ENCODE peak calls at places on chromosome 14, in nine cellular contexts. One of them, this sample, is unnamed.

GRCh38 chr14:50452979-50453705 is 56.5 kb upstream of the CDKL1 start:
- DNase-seq in heart right ventricle: no peak
- DNase-seq in left lung: no peak
- DNase-seq in A549: no peak
- DNase-seq in transverse colon: no peak
- DNase-seq in endodermal cell: no peak
- DNase-seq in AG04450: peak; percentile 59
- DNase-seq in ovary: no peak
- DNase-seq in uterus: no peak
- DNase-seq in this sample: no peak

GRCh38 chr14:38255673-38256357 is at the start of gene CLEC14A:
- DNase-seq in AG04450: no peak
- DNase-seq in endodermal cell: peak; percentile 84
- DNase-seq in uterus: peak; percentile 40
- DNase-seq in A549: no peak
- DNase-seq in heart right ventricle: peak; percentile 86
- DNase-seq in ovary: peak; percentile 31
- DNase-seq in transverse colon: no peak
- DNase-seq in left lung: peak; percentile 36
- DNase-seq in this sample: no peak

GRCh38 chr14:102215522-102216250 is 76.0 kb downstream of the WDR20 start:
- DNase-seq in uterus: no peak
- DNase-seq in heart right ventricle: peak; percentile 44
- DNase-seq in transverse colon: no peak
- DNase-seq in A549: no peak
- DNase-seq in AG04450: no peak
- DNase-seq in endodermal cell: no peak
- DNase-seq in ovary: no peak
- DNase-seq in left lung: no peak
- DNase-seq in this sample: no peak

GRCh38 chr14:101559624-101560533 is 1.4 kb upstream of the DIO3 start:
- DNase-seq in endodermal cell: peak; percentile 81
- DNase-seq in ovary: peak; percentile 75
- DNase-seq in left lung: no peak
- DNase-seq in heart right ventricle: peak; percentile 33
- DNase-seq in AG04450: no peak
- DNase-seq in transverse colon: peak; percentile 48
- DNase-seq in A549: no peak
- DNase-seq in uterus: peak; percentile 70
- DNase-seq in this sample: no peak

GRCh38 chr14:102121567-102121966 is 18.1 kb upstream of the WDR20 start:
- DNase-seq in heart right ventricle: no peak
- DNase-seq in endodermal cell: no peak
- DNase-seq in uterus: no peak
- DNase-seq in left lung: no peak
- DNase-seq in A549: no peak
- DNase-seq in transverse colon: no peak
- DNase-seq in AG04450: no peak
- DNase-seq in ovary: no peak
- DNase-seq in this sample: no peak

GRCh38 chr14:89165810-89166209 is 251.2 kb downstream of the FOXN3 start:
- DNase-seq in AG04450: no peak
- DNase-seq in uterus: no peak
- DNase-seq in heart right ventricle: no peak
- DNase-seq in ovary: no peak
- DNase-seq in A549: no peak
- DNase-seq in endodermal cell: no peak
- DNase-seq in transverse colon: no peak
- DNase-seq in left lung: no peak
- DNase-seq in this sample: no peak

GRCh38 chr14:84087986-84088531 is 1441.9 kb upstream of the FLRT2 start:
- DNase-seq in AG04450: peak; percentile 51
- DNase-seq in uterus: no peak
- DNase-seq in left lung: no peak
- DNase-seq in A549: no peak
- DNase-seq in heart right ventricle: no peak
- DNase-seq in ovary: no peak
- DNase-seq in transverse colon: no peak
- DNase-seq in endodermal cell: no peak
- DNase-seq in this sample: no peak

GRCh38 chr14:78530078-78530477 is 359.9 kb downstream of the NRXN3 start:
- DNase-seq in endodermal cell: peak; percentile 89
- DNase-seq in ovary: no peak
- DNase-seq in transverse colon: no peak
- DNase-seq in heart right ventricle: no peak
- DNase-seq in left lung: no peak
- DNase-seq in A549: no peak
- DNase-seq in AG04450: no peak
- DNase-seq in uterus: no peak
- DNase-seq in this sample: no peak

GRCh38 chr14:75577724-75578098 is 709 bp upstream of the FLVCR2 start:
- DNase-seq in AG04450: peak; percentile 55
- DNase-seq in transverse colon: peak; percentile 90
- DNase-seq in ovary: peak; percentile 85
- DNase-seq in left lung: peak; percentile 90
- DNase-seq in endodermal cell: peak; percentile 96
- DNase-seq in heart right ventricle: peak; percentile 81
- DNase-seq in uterus: peak; percentile 81
- DNase-seq in A549: peak; percentile 90
- DNase-seq in this sample: peak; percentile 49

GRCh38 chr14:70856851-70857498 is 47.7 kb upstream of the MAP3K9 start:
- DNase-seq in uterus: no peak
- DNase-seq in A549: no peak
- DNase-seq in endodermal cell: peak; percentile 3
- DNase-seq in left lung: no peak
- DNase-seq in AG04450: peak; percentile 77
- DNase-seq in heart right ventricle: no peak
- DNase-seq in transverse colon: no peak
- DNase-seq in ovary: no peak
- DNase-seq in this sample: no peak

GRCh38 chr14:78154827-78155226 is 15.3 kb upstream of the NRXN3 start:
- DNase-seq in transverse colon: no peak
- DNase-seq in left lung: no peak
- DNase-seq in AG04450: no peak
- DNase-seq in ovary: no peak
- DNase-seq in uterus: no peak
- DNase-seq in A549: no peak
- DNase-seq in heart right ventricle: no peak
- DNase-seq in endodermal cell: peak; percentile 84
- DNase-seq in this sample: no peak

GRCh38 chr14:97120204-97121120 is 323.3 kb downstream of the VRK1 start:
- DNase-seq in left lung: no peak
- DNase-seq in ovary: no peak
- DNase-seq in transverse colon: no peak
- DNase-seq in endodermal cell: no peak
- DNase-seq in heart right ventricle: no peak
- DNase-seq in uterus: no peak
- DNase-seq in AG04450: no peak
- DNase-seq in A549: no peak
- DNase-seq in this sample: no peak

DNA sequence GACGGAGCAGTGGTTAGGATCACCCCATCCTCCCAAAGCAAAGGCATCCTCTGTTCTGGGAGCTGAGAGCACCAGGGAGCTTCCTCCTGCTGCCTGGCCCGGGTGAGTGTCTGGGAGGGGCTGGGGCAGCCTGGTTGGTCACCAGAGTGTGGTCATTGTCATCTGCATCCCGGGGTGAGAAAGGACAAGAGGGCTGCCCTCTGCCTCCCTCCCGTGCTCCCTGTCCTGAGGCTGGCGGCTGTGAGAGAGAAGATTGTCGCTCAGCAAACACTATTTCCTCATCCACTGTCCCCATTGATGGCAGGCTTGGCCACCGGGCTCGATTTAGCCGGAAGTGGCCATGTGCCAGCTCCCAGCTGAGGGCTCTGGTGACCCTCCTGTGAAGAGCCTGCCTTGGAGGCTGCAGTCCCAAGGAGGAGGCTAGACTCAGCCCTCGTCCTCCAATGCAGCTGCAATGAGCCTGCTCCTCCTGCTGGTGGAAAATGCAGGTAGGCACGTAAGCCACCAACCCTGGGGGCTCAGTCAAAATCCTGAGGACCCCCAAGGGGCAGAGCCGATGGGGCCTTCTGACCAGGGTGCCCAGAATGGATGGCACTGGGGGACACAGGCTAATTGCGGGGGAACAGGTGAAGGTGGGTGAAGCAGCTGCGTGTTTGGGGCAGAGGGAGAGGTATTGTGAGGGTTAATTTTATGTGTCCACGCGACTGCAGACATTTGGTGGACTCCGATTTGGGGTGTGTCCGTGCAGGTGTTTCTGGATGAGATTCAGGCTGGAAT is 155.7 kb downstream of the KIF26A start:
- DNase-seq in heart right ventricle: peak; percentile 9
- DNase-seq in ovary: peak; percentile 37
- DNase-seq in endodermal cell: peak; percentile 72
- DNase-seq in AG04450: no peak
- DNase-seq in left lung: peak; percentile 25
- DNase-seq in A549: peak; percentile 23
- DNase-seq in transverse colon: peak; percentile 38
- DNase-seq in uterus: no peak
- DNase-seq in this sample: no peak
- H3K9me3 ChIP-seq in heart right ventricle: no peaks in the 10 kb centered on the region
- H3K9me3 ChIP-seq in ovary: no peaks in the 10 kb centered on the region
- H3K9me3 ChIP-seq in endodermal cell: no peaks in the 10 kb centered on the region
- H3K9me3 ChIP-seq in AG04450: peaks cover 93% of the 10 kb centered on the region
- H3K9me3 ChIP-seq in left lung: no peaks in the 10 kb centered on the region
- H3K9me3 ChIP-seq in A549: no peaks in the 10 kb centered on the region
- H3K9me3 ChIP-seq in transverse colon: no peaks in the 10 kb centered on the region
- H3K9me3 ChIP-seq in uterus: no peaks in the 10 kb centered on the region
- H3K9me3 ChIP-seq in this sample: no peaks in the 10 kb centered on the region

DNA sequence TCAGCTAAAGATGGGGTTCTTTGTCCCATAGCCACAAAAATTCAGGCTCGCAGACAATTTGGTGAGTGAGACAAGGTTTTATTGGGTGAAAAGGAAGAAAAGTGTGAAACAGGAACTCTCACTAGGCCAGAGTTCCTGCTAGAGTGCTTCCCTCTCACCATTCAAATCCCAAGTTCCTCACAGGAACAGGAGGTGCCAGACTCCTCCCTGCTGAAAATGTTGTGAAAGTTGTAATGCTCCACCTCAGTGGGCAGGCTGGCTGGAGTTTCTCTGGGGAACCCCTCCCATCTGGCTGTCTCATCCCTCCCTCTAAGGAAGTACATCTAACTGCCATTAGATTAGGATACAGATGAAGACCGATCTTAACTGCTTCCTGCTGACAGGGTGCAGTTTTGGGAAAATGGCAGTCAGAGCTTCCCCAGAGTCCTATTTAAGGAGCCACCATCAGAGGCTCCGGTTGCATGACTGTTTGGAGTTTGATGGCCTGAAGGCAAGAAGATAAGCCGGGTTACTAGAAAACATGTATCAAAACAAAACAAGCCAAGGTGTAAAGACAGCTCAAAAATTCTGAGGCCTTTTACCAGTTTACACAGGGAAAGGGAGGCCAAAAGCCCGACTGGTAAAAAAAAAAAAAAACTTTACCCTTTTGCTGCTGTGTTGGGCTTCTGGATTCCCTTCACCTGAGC is 127.6 kb downstream of the FSCB start:
- DNase-seq in left lung: no peak
- DNase-seq in A549: no peak
- DNase-seq in heart right ventricle: no peak
- DNase-seq in ovary: no peak
- DNase-seq in AG04450: no peak
- DNase-seq in uterus: no peak
- DNase-seq in transverse colon: no peak
- DNase-seq in endodermal cell: peak; percentile 58
- DNase-seq in this sample: no peak
- H3K9me3 ChIP-seq in left lung: no peaks in the 10 kb centered on the region
- H3K9me3 ChIP-seq in A549: peaks cover 4% of the 10 kb centered on the region
- H3K9me3 ChIP-seq in heart right ventricle: peaks cover 6% of the 10 kb centered on the region
- H3K9me3 ChIP-seq in ovary: no peaks in the 10 kb centered on the region
- H3K9me3 ChIP-seq in AG04450: peaks cover 4% of the 10 kb centered on the region
- H3K9me3 ChIP-seq in uterus: no peaks in the 10 kb centered on the region
- H3K9me3 ChIP-seq in transverse colon: peaks cover 6% of the 10 kb centered on the region
- H3K9me3 ChIP-seq in endodermal cell: peaks cover 84% of the 10 kb centered on the region
- H3K9me3 ChIP-seq in this sample: no peaks in the 10 kb centered on the region

GRCh38 chr14:36462890-36463289 is 57.1 kb downstream of the NKX2-1 start:
- DNase-seq in AG04450: no peak
- DNase-seq in heart right ventricle: no peak
- DNase-seq in transverse colon: no peak
- DNase-seq in A549: no peak
- DNase-seq in endodermal cell: no peak
- DNase-seq in ovary: no peak
- DNase-seq in left lung: no peak
- DNase-seq in uterus: no peak
- DNase-seq in this sample: no peak

GRCh38 chr14:36467332-36467731 is 52.7 kb downstream of the NKX2-1 start:
- DNase-seq in endodermal cell: no peak
- DNase-seq in heart right ventricle: no peak
- DNase-seq in left lung: no peak
- DNase-seq in AG04450: no peak
- DNase-seq in uterus: no peak
- DNase-seq in A549: no peak
- DNase-seq in ovary: no peak
- DNase-seq in transverse colon: no peak
- DNase-seq in this sample: no peak

GRCh38 chr14:36465178-36465577 is 54.9 kb downstream of the NKX2-1 start:
- DNase-seq in transverse colon: no peak
- DNase-seq in left lung: no peak
- DNase-seq in AG04450: no peak
- DNase-seq in A549: no peak
- DNase-seq in endodermal cell: no peak
- DNase-seq in uterus: no peak
- DNase-seq in heart right ventricle: no peak
- DNase-seq in ovary: no peak
- DNase-seq in this sample: no peak
- H3K9me3 ChIP-seq in transverse colon: no peaks in the 10 kb centered on the region
- H3K9me3 ChIP-seq in left lung: no peaks in the 10 kb centered on the region
- H3K9me3 ChIP-seq in AG04450: no peaks in the 10 kb centered on the region
- H3K9me3 ChIP-seq in A549: no peaks in the 10 kb centered on the region
- H3K9me3 ChIP-seq in endodermal cell: no peaks in the 10 kb centered on the region
- H3K9me3 ChIP-seq in uterus: no peaks in the 10 kb centered on the region
- H3K9me3 ChIP-seq in heart right ventricle: no peaks in the 10 kb centered on the region
- H3K9me3 ChIP-seq in ovary: no peaks in the 10 kb centered on the region
- H3K9me3 ChIP-seq in this sample: no peaks in the 10 kb centered on the region

GRCh38 chr14:20093442-20093841 is 17.1 kb upstream of the OR4K17 start:
- DNase-seq in endodermal cell: no peak
- DNase-seq in transverse colon: no peak
- DNase-seq in ovary: no peak
- DNase-seq in AG04450: no peak
- DNase-seq in left lung: no peak
- DNase-seq in heart right ventricle: no peak
- DNase-seq in A549: no peak
- DNase-seq in uterus: no peak
- DNase-seq in this sample: no peak
- H3K9me3 ChIP-seq in endodermal cell: peaks cover 61% of the 10 kb centered on the region
- H3K9me3 ChIP-seq in transverse colon: no peaks in the 10 kb centered on the region
- H3K9me3 ChIP-seq in ovary: no peaks in the 10 kb centered on the region
- H3K9me3 ChIP-seq in AG04450: peaks cover 4% of the 10 kb centered on the region
- H3K9me3 ChIP-seq in left lung: no peaks in the 10 kb centered on the region
- H3K9me3 ChIP-seq in heart right ventricle: no peaks in the 10 kb centered on the region
- H3K9me3 ChIP-seq in A549: no peaks in the 10 kb centered on the region
- H3K9me3 ChIP-seq in uterus: no peaks in the 10 kb centered on the region
- H3K9me3 ChIP-seq in this sample: no peaks in the 10 kb centered on the region

GRCh38 chr14:25909361-25909760 is 688.5 kb downstream of the NOVA1 start:
- DNase-seq in A549: no peak
- DNase-seq in endodermal cell: no peak
- DNase-seq in AG04450: no peak
- DNase-seq in left lung: no peak
- DNase-seq in transverse colon: no peak
- DNase-seq in uterus: no peak
- DNase-seq in ovary: no peak
- DNase-seq in heart right ventricle: no peak
- DNase-seq in this sample: no peak
- H3K9me3 ChIP-seq in A549: no peaks in the 10 kb centered on the region
- H3K9me3 ChIP-seq in endodermal cell: no peaks in the 10 kb centered on the region
- H3K9me3 ChIP-seq in AG04450: peaks cover 8% of the 10 kb centered on the region
- H3K9me3 ChIP-seq in left lung: no peaks in the 10 kb centered on the region
- H3K9me3 ChIP-seq in transverse colon: no peaks in the 10 kb centered on the region
- H3K9me3 ChIP-seq in uterus: no peaks in the 10 kb centered on the region
- H3K9me3 ChIP-seq in ovary: no peaks in the 10 kb centered on the region
- H3K9me3 ChIP-seq in heart right ventricle: no peaks in the 10 kb centered on the region
- H3K9me3 ChIP-seq in this sample: no peaks in the 10 kb centered on the region

This sample was measured in effector memory CD4-positive, alpha-beta T cell.